ENCODE peak calls at places on chromosomes 7 and 10, in four cellular contexts. J is sigmoid colon, P is aorta, R is A549. V is an unnamed sample. For H3K4me1, the result is how much of the 10 kb centered on the place peaks cover.

GRCh38 chr7:4791738-4792536 is 16.5 kb downstream of the AP5Z1 start:
- DNase-seq in J (peak), P (peak), R (no peak), V (no peak)

GRCh38 chr7:2719007-2719406 is 31.0 kb downstream of the AMZ1 start:
- DNase-seq in J (no peak), P (no peak), R (peak), V (no peak)

GRCh38 chr10:49528977-49529506 is 9.9 kb downstream of the ERCC6 start:
- DNase-seq in J (no peak), P (no peak), R (no peak), V (no peak)

GRCh38 chr10:92692697-92693533 is 3.2 kb downstream of the HHEX start:
- DNase-seq in J (no peak), P (no peak), R (no peak), V (no peak)

GRCh38 chr10:30455816-30456215 is 21.8 kb downstream of the MAP3K8 start:
- DNase-seq in J (no peak), P (peak), R (no peak), V (no peak)

GRCh38 chr10:102461187-102462054 is 10.1 kb upstream of the C10orf95 start:
- DNase-seq in J (peak), P (peak), R (peak), V (peak)

GRCh38 chr10:94403034-94403822 is 887 bp downstream of the TBC1D12 start:
- DNase-seq in J (peak), P (peak), R (peak), V (peak)

GRCh38 chr10:49663596-49663995 is 15.9 kb upstream of the C10orf53 start:
- DNase-seq in J (no peak), P (no peak), R (no peak), V (no peak)

GRCh38 chr7:148794476-148794875 is 89.6 kb downstream of the EZH2 start:
- DNase-seq in J (no peak), P (no peak), R (no peak), V (no peak)

GRCh38 chr7:13240349-13240748 is 552.9 kb downstream of the ARL4A start:
- DNase-seq in J (no peak), P (no peak), R (peak), V (no peak)

GRCh38 chr7:67364441-67365017 is 367.9 kb downstream of the TYW1 start:
- DNase-seq in J (no peak), P (no peak), R (no peak), V (no peak)

GRCh38 chr10:121648078-121648477 is 49.8 kb upstream of the FGFR2 start:
- DNase-seq in J (no peak), P (no peak), R (no peak), V (no peak)

GRCh38 chr7:116551692-116552091 is 26.9 kb downstream of the CAV1 start:
- DNase-seq in J (no peak), P (no peak), R (no peak), V (no peak)
- H3K4me1 ChIP-seq in J (half or more), P (under half), R (under half), V (under half)

GRCh38 chr7:101974365-101974764 is 156.9 kb downstream of the CUX1 start:
- DNase-seq in J (no peak), P (no peak), R (no peak), V (no peak)
- H3K4me1 ChIP-seq in J (under half), P (under half), R (under half), V (under half)

GRCh38 chr7:129865932-129866214 is 86.9 kb downstream of the UBE2H start:
- DNase-seq in J (no peak), P (no peak), R (no peak), V (no peak)

GRCh38 chr7:129859188-129859587 is 93.6 kb downstream of the UBE2H start:
- DNase-seq in J (no peak), P (no peak), R (no peak), V (no peak)

GRCh38 chr7:129865093-129865931 is 87.4 kb downstream of the UBE2H start:
- DNase-seq in J (no peak), P (no peak), R (no peak), V (no peak)

GRCh38 chr7:129864042-129864441 is 88.7 kb downstream of the UBE2H start:
- DNase-seq in J (no peak), P (peak), R (no peak), V (no peak)

DNA sequence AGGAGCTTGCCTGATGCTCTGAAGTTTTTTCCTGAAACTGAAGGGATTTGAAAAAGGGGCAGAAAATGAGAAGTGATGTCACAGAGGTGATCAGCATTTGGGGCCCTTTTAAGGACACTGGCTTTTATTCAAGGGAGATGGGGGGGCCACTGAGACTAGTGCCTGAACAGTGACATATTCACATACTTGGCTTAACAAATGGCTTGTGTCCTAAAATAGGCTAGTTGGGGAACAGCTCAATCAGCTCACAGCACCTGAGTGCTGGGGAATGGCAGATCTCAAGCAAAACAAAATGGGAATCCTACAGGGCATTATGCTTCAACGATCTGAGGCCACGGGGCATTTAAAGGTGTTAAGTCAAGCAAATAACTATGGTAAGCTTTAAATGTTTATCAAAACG is 90.1 kb downstream of the UBE2H start:
- DNase-seq in J (no peak), P (no peak), R (no peak), V (no peak)
- H3K4me1 ChIP-seq in J (half or more), P (under half), R (under half), V (under half)

GRCh38 chr7:44077061-44077460 is 5.3 kb downstream of the POLM start:
- DNase-seq in J (peak), P (peak), R (no peak), V (no peak)
- H3K4me1 ChIP-seq in J (under half), P (under half), R (under half), V (under half)

GRCh38 chr10:14549496-14549895 is 218.8 kb upstream of the FRMD4A start:
- DNase-seq in J (no peak), P (no peak), R (no peak), V (no peak)
- H3K4me1 ChIP-seq in J (under half), P (under half), R (half or more), V (under half)

DNA sequence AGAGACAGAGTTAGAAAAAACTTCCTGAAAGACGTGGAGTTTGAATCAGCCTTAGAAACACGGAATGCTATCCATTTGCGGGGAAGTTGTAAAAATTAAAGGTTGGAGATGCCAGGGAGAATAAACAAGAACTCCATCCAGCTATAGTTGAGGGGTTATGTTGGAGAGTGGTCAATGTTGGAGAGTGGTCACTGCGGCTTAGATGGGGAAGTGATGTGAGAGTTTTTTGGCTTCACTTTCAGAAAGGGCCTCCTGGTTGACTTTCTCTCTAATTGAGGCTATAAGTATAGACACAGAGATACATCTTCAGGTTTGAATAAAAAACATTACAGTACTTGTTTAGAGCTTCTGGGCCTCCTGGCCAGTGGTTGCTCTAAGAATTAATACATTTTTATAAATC is 675 bp downstream of the CC2D2B start:
- DNase-seq in J (no peak), P (no peak), R (no peak), V (no peak)
- H3K4me1 ChIP-seq in J (under half), P (under half), R (under half), V (under half)

GRCh38 chr10:78742730-78743615 is 325.8 kb upstream of the ZMIZ1 start:
- DNase-seq in J (peak), P (no peak), R (no peak), V (peak)
- H3K4me1 ChIP-seq in J (under half), P (under half), R (under half), V (under half)

GRCh38 chr10:113047963-113048781 is 98.1 kb downstream of the TCF7L2 start:
- DNase-seq in J (peak), P (no peak), R (no peak), V (no peak)
- H3K4me1 ChIP-seq in J (under half), P (under half), R (under half), V (under half)

DNA sequence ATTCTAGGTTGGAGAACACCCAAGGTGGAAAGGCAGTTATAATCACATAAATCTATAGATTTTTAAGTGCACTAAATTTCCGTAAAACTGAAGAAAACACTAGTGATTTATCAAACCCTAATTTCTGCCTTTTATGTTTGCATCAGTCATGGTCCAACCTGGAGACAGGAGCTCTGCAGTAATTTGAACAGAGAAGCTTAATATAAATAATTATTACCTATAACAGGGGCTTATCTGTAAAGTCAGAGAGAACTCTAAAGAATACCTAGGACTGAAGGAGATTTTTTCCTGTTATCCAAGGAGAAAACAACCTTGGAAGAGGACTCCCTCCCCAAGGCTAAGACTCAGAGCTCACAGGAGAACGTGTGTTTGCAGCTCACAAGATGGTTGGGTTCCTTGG is 95.1 kb downstream of the MPP7 start:
- DNase-seq in J (no peak), P (no peak), R (no peak), V (no peak)
- H3K4me1 ChIP-seq in J (under half), P (under half), R (under half), V (under half)

GRCh38 chr10:77576007-77576367 is 61.6 kb downstream of the KCNMA1 start:
- DNase-seq in J (peak), P (no peak), R (no peak), V (no peak)
- H3K4me1 ChIP-seq in J (under half), P (under half), R (under half), V (under half)

V was measured in SJSA1.